ENCODE peak calls at places on chromosome 14, in four cellular contexts. I, W, L and P are unnamed samples.

GRCh38 chr14:89921346-89921745 is 33.2 kb downstream of the EFCAB11 start:
- DNase-seq in I (peak; percentile 31), W (no peak), L (no peak), P (no peak)

GRCh38 chr14:52307870-52308269 is 6.2 kb upstream of the PTGER2 start:
- DNase-seq in I (no peak), W (no peak), L (no peak), P (no peak)

GRCh38 chr14:100593751-100594624 is 6.8 kb upstream of the BEGAIN start:
- DNase-seq in I (no peak), W (no peak), L (no peak), P (peak; percentile 17)

GRCh38 chr14:97916100-97916499 is 1118.9 kb downstream of the VRK1 start:
- DNase-seq in I (no peak), W (no peak), L (no peak), P (no peak)

GRCh38 chr14:100865682-100866591 is 37.6 kb downstream of the RTL1 start:
- DNase-seq in I (no peak), W (no peak), L (no peak), P (peak; percentile 24)

GRCh38 chr14:66638688-66639087 is 130.7 kb downstream of the GPHN start:
- DNase-seq in I (peak; percentile 61), W (no peak), L (no peak), P (no peak)

GRCh38 chr14:59265808-59266207 is 77.3 kb downstream of the DAAM1 start:
- DNase-seq in I (peak; percentile 94), W (no peak), L (no peak), P (no peak)

GRCh38 chr14:77144412-77145115 is 3.0 kb upstream of the ZDHHC22 start:
- DNase-seq in I (no peak), W (no peak), L (no peak), P (no peak)

GRCh38 chr14:73731111-73731510 is 16.9 kb upstream of the PNMA1 start:
- DNase-seq in I (no peak), W (no peak), L (no peak), P (no peak)

GRCh38 chr14:45810152-45810872 is 557.3 kb upstream of the MIS18BP1 start:
- DNase-seq in I (peak; percentile 9), W (no peak), L (peak; percentile 48), P (no peak)
- TF ChIP-seq CTCF in I (peak; percentile 38), W (peak; percentile 26), L (peak; percentile 64), P (no peak)

GRCh38 chr14:68369289-68369925 is 423.5 kb downstream of the ZFP36L1 start:
- DNase-seq in I (no peak), W (no peak), L (no peak), P (no peak)
- TF ChIP-seq CTCF in I (no peak), W (no peak), L (no peak), P (no peak)

GRCh38 chr14:92596328-92596943 is 82.9 kb downstream of the RIN3 start:
- DNase-seq in I (no peak), W (no peak), L (peak; percentile 52), P (no peak)
- TF ChIP-seq CTCF in I (no peak), W (no peak), L (peak; percentile 73), P (no peak)

GRCh38 chr14:35534130-35534883 is at the start of gene INSM2:
- DNase-seq in I (no peak), W (peak; percentile 24), L (peak; percentile 18), P (no peak)
- TF ChIP-seq CTCF in I (no peak), W (no peak), L (peak; percentile 28), P (no peak)

GRCh38 chr14:54475911-54476310 is 12.9 kb downstream of the GMFB start:
- DNase-seq in I (no peak), W (no peak), L (no peak), P (no peak)
- TF ChIP-seq CTCF in I (no peak), W (no peak), L (no peak), P (no peak)

DNA sequence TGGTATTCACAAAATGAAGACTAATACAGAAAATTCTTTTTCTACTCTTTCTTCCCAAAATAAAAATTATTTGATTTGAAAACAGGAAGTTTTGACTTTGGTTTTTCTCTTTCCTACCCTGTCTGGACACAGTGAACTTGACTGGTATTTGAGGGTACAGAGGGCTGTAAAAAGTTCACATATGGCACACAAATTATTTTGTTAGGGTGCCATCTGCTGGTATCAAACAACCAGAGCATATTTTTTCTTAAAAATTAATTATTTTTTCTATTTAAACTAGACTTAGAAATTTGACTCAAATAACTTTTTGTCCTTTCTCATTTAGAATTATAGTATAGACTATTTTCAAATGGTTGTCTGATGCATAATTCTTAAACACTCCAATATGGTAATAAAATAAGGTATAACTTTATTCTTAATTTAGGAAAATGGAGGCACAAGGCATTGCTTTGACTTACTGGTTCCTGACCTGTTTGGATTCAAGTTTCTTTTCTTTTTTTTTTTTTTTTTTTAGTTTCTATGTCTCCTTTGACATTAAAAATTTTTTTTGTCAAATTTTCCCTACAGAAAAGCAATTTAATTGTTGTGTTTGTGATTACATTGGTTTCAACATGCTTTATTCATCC is 390.6 kb downstream of the PRKD1 start:
- DNase-seq in I (peak; percentile 35), W (no peak), L (no peak), P (no peak)
- TF ChIP-seq CTCF in I (peak; percentile 60), W (peak; percentile 28), L (peak; percentile 29), P (peak; percentile 21)

DNA sequence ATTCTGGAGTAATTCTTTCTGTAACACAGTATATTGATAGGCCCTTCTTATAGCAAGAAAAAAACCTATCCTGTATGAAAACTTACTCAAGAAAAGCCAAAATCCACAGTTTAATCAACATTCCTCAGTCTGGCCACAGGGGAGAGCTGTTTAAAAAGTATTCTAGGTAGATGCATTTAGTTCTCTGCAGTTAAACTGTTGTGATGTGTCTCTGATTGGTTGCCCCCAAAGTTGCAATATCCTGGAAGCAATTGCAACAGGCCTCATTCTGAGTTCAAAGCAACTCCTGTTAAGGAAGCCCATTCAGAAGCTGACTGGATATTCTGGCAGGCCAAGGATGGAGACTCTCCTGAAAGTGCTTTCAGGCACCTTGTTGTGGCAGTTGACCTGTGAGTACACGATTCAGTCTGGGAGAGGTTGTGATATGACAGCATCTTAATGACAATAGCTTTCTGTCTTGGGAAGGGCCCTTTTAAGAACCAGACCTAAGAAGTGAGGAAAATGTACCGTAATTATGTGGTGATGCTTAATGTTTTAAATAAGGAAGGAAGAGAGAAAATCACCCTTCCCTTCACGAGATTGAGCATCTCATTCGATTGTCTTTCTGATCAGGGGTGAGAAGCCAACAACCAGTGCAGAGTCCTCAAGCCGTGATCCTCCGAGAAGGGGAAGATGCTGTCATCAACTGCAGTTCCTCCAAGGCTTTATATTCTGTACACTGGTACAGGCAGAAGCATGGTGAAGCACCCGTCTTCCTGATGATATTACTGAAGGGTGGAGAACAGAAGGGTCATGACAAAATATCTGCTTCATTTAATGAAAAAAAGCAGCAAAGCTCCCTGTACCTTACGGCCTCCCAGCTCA is 420.7 kb downstream of the DAD1 start:
- DNase-seq in I (peak; percentile 21), W (no peak), L (peak; percentile 33), P (no peak)
- TF ChIP-seq CTCF in I (no peak), W (no peak), L (peak; percentile 32), P (no peak)